ENCODE peak calls at places on chromosomes 12 and 14, in eight cellular contexts. V is pancreas; D is CD4-positive, alpha-beta memory T cell; P is cardiac muscle cell; B is transverse colon; Q is PC-9; Z is IMR-90; T is osteoblast. S is an unnamed sample.

GRCh38 chr14:31510222-31510621 is 22.4 kb upstream of the GPR33 start:
- DNase-seq in V (no peak), D (no peak), P (peak; percentile 20), B (no peak), Q (no peak), Z (peak; percentile 10), T (peak; percentile 71), S (no peak)

GRCh38 chr12:26853303-26854027 is 20.5 kb upstream of the ITPR2 start:
- DNase-seq in V (peak; percentile 56), D (peak; percentile 59), P (peak; percentile 66), B (peak; percentile 76), Q (peak; percentile 71), Z (peak; percentile 56), T (peak; percentile 27), S (peak; percentile 57)

GRCh38 chr14:78836777-78837176 is 666.6 kb downstream of the NRXN3 start:
- DNase-seq in V (peak; percentile 13), D (no peak), P (peak; percentile 90), B (peak; percentile 64), Q (peak; percentile 32), Z (peak; percentile 52), T (peak; percentile 25), S (peak; percentile 23)

GRCh38 chr14:90785474-90785873 is 30.8 kb downstream of the TTC7B start:
- DNase-seq in V (peak; percentile 58), D (no peak), P (no peak), B (peak; percentile 31), Q (no peak), Z (no peak), T (no peak), S (peak; percentile 67)

GRCh38 chr14:74190910-74191575 is 48.2 kb upstream of the VSX2 start:
- DNase-seq in V (no peak), D (no peak), P (no peak), B (no peak), Q (no peak), Z (peak; percentile 2), T (no peak), S (no peak)

GRCh38 chr12:65308601-65309071 is 30.2 kb downstream of the MSRB3 start:
- DNase-seq in V (no peak), D (no peak), P (no peak), B (no peak), Q (no peak), Z (peak; percentile 45), T (no peak), S (no peak)

GRCh38 chr12:9648701-9649531 is 20.6 kb upstream of the CLEC2D start:
- DNase-seq in V (no peak), D (no peak), P (no peak), B (no peak), Q (no peak), Z (peak; percentile 13), T (no peak), S (no peak)

GRCh38 chr12:116164976-116165425 is 112.5 kb downstream of the MED13L start:
- DNase-seq in V (no peak), D (no peak), P (no peak), B (no peak), Q (no peak), Z (peak; percentile 81), T (no peak), S (no peak)

GRCh38 chr14:105888784-105889665 is 362.6 kb downstream of the TMEM121 start:
- DNase-seq in V (peak; percentile 1), D (peak; percentile 10), P (no peak), B (peak; percentile 3), Q (no peak), Z (no peak), T (peak; percentile 71), S (no peak)

GRCh38 chr12:105252901-105253300 is 16.9 kb upstream of the APPL2 start:
- DNase-seq in V (no peak), D (no peak), P (no peak), B (no peak), Q (no peak), Z (no peak), T (peak; percentile 10), S (no peak)

GRCh38 chr12:186006-186625 is 27.8 kb downstream of the SLC6A12 start:
- DNase-seq in V (peak; percentile 7), D (no peak), P (no peak), B (no peak), Q (no peak), Z (no peak), T (no peak), S (no peak)

GRCh38 chr12:90908465-90908864 is 46.5 kb downstream of the CCER1 start:
- DNase-seq in V (no peak), D (no peak), P (no peak), B (no peak), Q (peak; percentile 12), Z (peak; percentile 83), T (peak; percentile 47), S (peak; percentile 27)

GRCh38 chr14:101716077-101716950 is 45.2 kb upstream of the PPP2R5C start:
- DNase-seq in V (no peak), D (no peak), P (no peak), B (no peak), Q (no peak), Z (no peak), T (peak; percentile 10), S (no peak)

GRCh38 chr12:44775916-44776315 is 100.2 kb downstream of the NELL2 start:
- DNase-seq in V (no peak), D (no peak), P (no peak), B (no peak), Q (no peak), Z (no peak), T (no peak), S (no peak)

GRCh38 chr12:30525171-30525570 is 170.5 kb downstream of the IPO8 start:
- DNase-seq in V (no peak), D (no peak), P (no peak), B (no peak), Q (no peak), Z (no peak), T (no peak), S (no peak)

GRCh38 chr14:57493467-57494181 is at the start of gene CCDC198:
- DNase-seq in V (no peak), D (no peak), P (no peak), B (no peak), Q (no peak), Z (no peak), T (no peak), S (no peak)

DNA sequence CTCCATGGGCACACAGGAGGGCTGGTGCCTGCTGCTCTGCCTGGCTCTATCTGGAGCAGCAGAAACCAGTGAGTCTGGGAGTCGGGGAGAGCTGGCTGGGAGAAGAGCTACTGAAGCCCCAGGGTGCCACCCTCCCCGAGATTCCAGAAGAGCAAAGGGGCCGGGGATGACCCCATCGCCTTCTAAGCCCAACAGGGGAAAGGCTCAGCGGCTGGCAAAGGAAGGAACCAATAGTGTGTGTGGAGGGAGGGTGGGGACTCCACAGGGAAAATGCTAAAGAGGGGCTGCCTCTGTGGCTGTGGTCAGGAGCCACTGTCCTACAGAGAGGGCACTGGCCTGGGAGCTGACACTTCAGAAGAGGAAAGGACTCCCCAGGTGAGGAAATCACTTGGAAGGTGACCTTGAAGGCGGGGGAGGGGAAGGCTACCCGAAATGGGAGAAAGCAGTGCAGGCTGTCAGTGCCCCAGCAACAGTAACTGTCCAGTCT is 446 bp downstream of the TAPBPL start:
- DNase-seq in V (peak; percentile 62), D (peak; percentile 53), P (peak; percentile 15), B (peak; percentile 68), Q (no peak), Z (no peak), T (peak; percentile 83), S (peak; percentile 44)
- H3K4me3 ChIP-seq in V (peak overlapping the region; percentile 60), D (peak overlapping the region; percentile 80), P (no peak overlapping the region), B (peak overlapping the region; percentile 78), Q (peak overlapping the region; percentile 63), Z (peak overlapping the region; percentile 57), T (peak overlapping the region; percentile 97), S (peak overlapping the region; percentile 60)

GRCh38 chr12:24972078-24972477 is 23.2 kb upstream of the BCAT1 start:
- DNase-seq in V (no peak), D (no peak), P (no peak), B (no peak), Q (no peak), Z (no peak), T (no peak), S (no peak)

GRCh38 chr12:24974216-24974615 is 25.3 kb upstream of the BCAT1 start:
- DNase-seq in V (no peak), D (no peak), P (no peak), B (no peak), Q (no peak), Z (no peak), T (no peak), S (no peak)

GRCh38 chr12:24975425-24975824 is 26.5 kb upstream of the BCAT1 start:
- DNase-seq in V (no peak), D (no peak), P (peak; percentile 32), B (no peak), Q (no peak), Z (no peak), T (no peak), S (no peak)

GRCh38 chr12:24966951-24967564 is 18.2 kb upstream of the BCAT1 start:
- DNase-seq in V (no peak), D (no peak), P (no peak), B (no peak), Q (no peak), Z (no peak), T (no peak), S (no peak)

GRCh38 chr12:24970177-24970576 is 21.3 kb upstream of the BCAT1 start:
- DNase-seq in V (no peak), D (no peak), P (no peak), B (no peak), Q (no peak), Z (no peak), T (no peak), S (no peak)
- H3K9me3 ChIP-seq in V (no peaks in the 10 kb centered on the region), D (no peaks in the 10 kb centered on the region), P (no peaks in the 10 kb centered on the region), B (no peaks in the 10 kb centered on the region), Q (no peaks in the 10 kb centered on the region), Z (no peaks in the 10 kb centered on the region), T (no peaks in the 10 kb centered on the region), S (no peaks in the 10 kb centered on the region)

DNA sequence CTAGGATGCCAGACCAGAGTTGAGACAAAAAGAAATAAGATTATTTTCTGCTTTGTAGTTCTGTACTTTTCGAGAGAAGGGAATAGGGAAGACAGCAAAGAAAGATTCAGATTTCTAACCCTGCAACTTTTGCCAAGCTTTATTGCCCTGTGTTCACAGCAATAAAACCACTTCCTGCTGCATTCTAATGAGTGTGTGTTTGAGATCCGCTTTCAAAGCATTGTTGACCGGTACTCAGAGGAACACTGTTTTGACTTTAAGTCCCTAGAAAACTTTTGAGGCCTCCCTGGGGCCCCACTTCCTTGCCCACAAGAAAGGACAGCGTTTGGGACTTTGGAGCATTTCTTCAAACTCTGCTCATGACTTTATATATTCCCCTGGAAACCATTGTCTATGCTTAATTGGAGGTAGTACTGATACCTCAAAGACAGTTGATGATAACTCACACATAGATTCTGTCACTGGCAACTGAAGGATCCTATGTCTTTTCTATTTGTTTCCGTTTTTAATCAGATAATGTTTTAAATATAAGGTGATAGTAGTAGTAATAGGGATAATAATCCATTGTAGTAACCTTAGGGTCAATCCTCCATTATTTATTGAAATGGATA is 1.3 kb downstream of the RNASE6 start:
- DNase-seq in V (no peak), D (no peak), P (no peak), B (no peak), Q (no peak), Z (no peak), T (no peak), S (no peak)
- H3K4me3 ChIP-seq in V (no peak overlapping the region), D (peak overlapping the region; percentile 23), P (no peak overlapping the region), B (peak overlapping the region; percentile 31), Q (no peak overlapping the region), Z (no peak overlapping the region), T (no peak overlapping the region), S (no peak overlapping the region)

GRCh38 chr14:26478967-26479366 is 118.9 kb downstream of the NOVA1 start:
- DNase-seq in V (no peak), D (no peak), P (no peak), B (no peak), Q (no peak), Z (no peak), T (no peak), S (no peak)

GRCh38 chr14:26486922-26487321 is 110.9 kb downstream of the NOVA1 start:
- DNase-seq in V (no peak), D (no peak), P (no peak), B (no peak), Q (no peak), Z (no peak), T (no peak), S (no peak)

GRCh38 chr14:26484562-26484961 is 113.3 kb downstream of the NOVA1 start:
- DNase-seq in V (no peak), D (no peak), P (no peak), B (no peak), Q (no peak), Z (no peak), T (no peak), S (no peak)
- H3K9me3 ChIP-seq in V (no peaks in the 10 kb centered on the region), D (no peaks in the 10 kb centered on the region), P (no peaks in the 10 kb centered on the region), B (no peaks in the 10 kb centered on the region), Q (no peaks in the 10 kb centered on the region), Z (no peaks in the 10 kb centered on the region), T (no peaks in the 10 kb centered on the region), S (no peaks in the 10 kb centered on the region)

S was measured in MG63.